ENCODE peak calls at places on chromosomes 13 and 19, in eight cellular contexts. O, X, J, G, L, W, S and Y are unnamed samples.

GRCh38 chr19:33384983-33385382 is 11.5 kb downstream of the CEBPG start:
- DNase-seq in G (no peak), J (no peak), W (no peak), L (no peak), S (no peak), O (no peak), X (no peak), Y (no peak)

GRCh38 chr19:33032218-33032781 is 32.4 kb downstream of the RHPN2 start:
- DNase-seq in L (no peak), X (no peak), O (no peak), G (no peak), W (no peak), S (no peak), J (no peak), Y (no peak)

GRCh38 chr13:108463365-108463764 is 166.0 kb upstream of the MYO16 start:
- DNase-seq in W (no peak), J (no peak), O (no peak), L (no peak), G (peak), X (no peak), S (no peak), Y (no peak)

GRCh38 chr19:18119243-18120105 is 21.9 kb downstream of the MAST3 start:
- DNase-seq in W (peak), X (no peak), L (no peak), S (no peak), J (peak), O (no peak), G (no peak), Y (no peak)

GRCh38 chr19:46766569-46767317 is 20.5 kb upstream of the STRN4 start:
- DNase-seq in S (peak), L (peak), W (no peak), X (no peak), G (peak), O (no peak), J (peak), Y (no peak)

GRCh38 chr19:16002380-16002779 is 53.6 kb downstream of the OR10H4 start:
- DNase-seq in O (peak), L (no peak), X (no peak), S (no peak), W (no peak), J (no peak), G (peak), Y (no peak)

GRCh38 chr13:91126806-91127205 is 220.7 kb upstream of the MIR17HG start:
- DNase-seq in W (no peak), X (no peak), G (no peak), S (no peak), L (no peak), O (no peak), J (no peak), Y (no peak)

GRCh38 chr19:55474269-55475265 is 1.9 kb upstream of the ZNF628 start:
- DNase-seq in L (no peak), S (no peak), O (no peak), J (no peak), X (no peak), W (no peak), G (no peak), Y (no peak)

GRCh38 chr19:56333506-56333905 is 18.9 kb upstream of the ZSCAN5A start:
- DNase-seq in J (no peak), L (no peak), O (peak), W (no peak), G (peak), X (no peak), S (peak), Y (peak)

GRCh38 chr13:110638814-110639806 is 23.8 kb downstream of the NAXD start:
- DNase-seq in S (no peak), L (no peak), O (no peak), G (no peak), W (no peak), J (no peak), X (no peak), Y (no peak)

GRCh38 chr13:43838909-43839308 is 40.6 kb downstream of the CCDC122 start:
- DNase-seq in X (no peak), O (no peak), G (peak), L (no peak), W (no peak), S (peak), J (no peak), Y (no peak)

GRCh38 chr13:84574851-84575250 is 692.6 kb upstream of the SLITRK1 start:
- DNase-seq in L (no peak), J (no peak), O (peak), W (no peak), S (no peak), G (peak), X (no peak), Y (no peak)

GRCh38 chr19:5575553-5575952 is 7.8 kb upstream of the TINCR start:
- DNase-seq in G (no peak), S (no peak), X (no peak), O (no peak), W (no peak), J (no peak), L (no peak), Y (no peak)

GRCh38 chr13:92677571-92677970 is 549.0 kb upstream of the GPC6 start:
- DNase-seq in G (no peak), X (no peak), W (no peak), S (no peak), O (no peak), L (no peak), J (no peak), Y (no peak)

GRCh38 chr13:36998624-36999041 is 507 bp downstream of the ALG5 start:
- DNase-seq in X (peak), G (peak), L (no peak), W (peak), O (no peak), S (peak), J (no peak), Y (peak)

GRCh38 chr13:86741762-86742285 is 929.3 kb upstream of the SLITRK5 start:
- DNase-seq in L (no peak), G (no peak), W (no peak), S (no peak), J (no peak), X (no peak), O (no peak), Y (no peak)

GRCh38 chr13:25478186-25478585 is 106.4 kb downstream of the ATP8A2 start:
- DNase-seq in L (no peak), X (no peak), J (no peak), W (no peak), O (no peak), S (peak), G (no peak), Y (no peak)

GRCh38 chr19:49408816-49409440 is 14.3 kb downstream of the PTH2 start:
- DNase-seq in X (no peak), O (no peak), G (peak), W (no peak), S (peak), L (no peak), J (no peak), Y (no peak)

GRCh38 chr19:18878058-18878797 is 17.7 kb downstream of the CERS1 start:
- DNase-seq in L (no peak), X (no peak), W (no peak), S (no peak), J (no peak), G (no peak), O (no peak), Y (no peak)

GRCh38 chr13:79404985-79405384 is 1.1 kb downstream of the RBM26 start:
- DNase-seq in S (peak), G (no peak), O (no peak), L (no peak), X (no peak), W (no peak), J (no peak), Y (no peak)

GRCh38 chr13:30113983-30114491 is 193.3 kb downstream of the KATNAL1 start:
- DNase-seq in J (no peak), S (peak), G (no peak), L (no peak), O (no peak), W (no peak), X (no peak), Y (no peak)

GRCh38 chr19:13842294-13843103 is 34.4 kb upstream of the NANOS3 start:
- DNase-seq in G (peak), O (no peak), S (peak), X (peak), J (peak), L (no peak), W (no peak), Y (no peak)

GRCh38 chr13:100673831-100674362 is 698 bp downstream of the TMTC4 start:
- DNase-seq in O (peak), G (peak), S (peak), J (peak), L (no peak), X (peak), W (no peak), Y (peak)

GRCh38 chr13:41995946-41996345 is 35.0 kb upstream of the VWA8 start:
- DNase-seq in W (no peak), G (peak), S (peak), J (no peak), O (no peak), L (peak), X (no peak), Y (no peak)

GRCh38 chr13:113129921-113130750 is 7.5 kb downstream of the F10 start:
- DNase-seq in G (no peak), J (no peak), W (no peak), S (no peak), O (no peak), X (peak), L (no peak), Y (peak)

GRCh38 chr19:41587838-41588210 is 11.9 kb downstream of the CEACAM21 start:
- DNase-seq in O (no peak), J (no peak), X (no peak), G (no peak), L (no peak), W (no peak), S (no peak), Y (no peak)

GRCh38 chr13:39452412-39452811 is 150.6 kb downstream of the LHFPL6 start:
- DNase-seq in X (no peak), L (no peak), J (no peak), W (no peak), S (no peak), G (peak), O (peak), Y (no peak)

GRCh38 chr19:11781295-11782057 is 14.7 kb downstream of the ZNF441 start:
- DNase-seq in G (no peak), W (no peak), S (no peak), L (no peak), O (no peak), X (no peak), J (no peak), Y (no peak)

GRCh38 chr19:46608178-46608577 is 7.0 kb downstream of the CALM3 start:
- DNase-seq in S (no peak), L (no peak), G (no peak), O (no peak), X (no peak), W (no peak), J (no peak), Y (no peak)